ENCODE peak calls at places on chromosomes 1 and 21, in eight cellular contexts. U is GM06990, D is aorta, I is A549, A is foreskin fibroblast, S is neuronal stem cell, T is transverse colon, V is GM12865. L is an unnamed sample.

GRCh38 chr21:35051287-35051818 is 2.3 kb upstream of the RUNX1 start:
- DNase-seq in I (peak; percentile 79), T (peak; percentile 89), V (peak; percentile 58), A (peak; percentile 50), U (peak; percentile 74), S (peak; percentile 59), D (peak; percentile 93), L (peak; percentile 97)

GRCh38 chr1:23196627-23197328 is 20.5 kb downstream of the HTR1D start:
- DNase-seq in S (no peak), V (no peak), T (no peak), U (no peak), A (peak; percentile 84), D (no peak), I (peak; percentile 96), L (peak; percentile 77)

GRCh38 chr1:40413527-40414252 is 36.6 kb upstream of the ZFP69B start:
- DNase-seq in T (no peak), S (no peak), V (no peak), I (no peak), U (no peak), D (no peak), A (no peak), L (no peak)

GRCh38 chr1:74686941-74687340 is 13.3 kb upstream of the ERICH3 start:
- DNase-seq in S (no peak), U (no peak), V (no peak), I (no peak), D (no peak), T (no peak), A (no peak), L (no peak)

GRCh38 chr1:21289700-21290545 is at the start of gene ECE1:
- DNase-seq in S (no peak), D (peak; percentile 62), U (peak; percentile 60), A (peak; percentile 75), V (peak; percentile 47), I (peak; percentile 42), T (peak; percentile 69), L (peak; percentile 28)

GRCh38 chr1:209569445-209570207 is 13.9 kb upstream of the CAMK1G start:
- DNase-seq in D (peak; percentile 72), U (no peak), I (peak; percentile 84), S (peak; percentile 77), T (peak; percentile 82), V (peak; percentile 81), A (peak; percentile 89), L (peak; percentile 57)

GRCh38 chr1:92968138-92969032 is 7.1 kb upstream of the DIPK1A start:
- DNase-seq in A (peak; percentile 46), S (no peak), V (peak; percentile 69), I (no peak), D (no peak), U (no peak), T (no peak), L (no peak)

GRCh38 chr1:115538579-115538978 is 103.2 kb upstream of the VANGL1 start:
- DNase-seq in S (no peak), T (no peak), I (no peak), D (no peak), V (no peak), U (no peak), A (no peak), L (no peak)

GRCh38 chr1:150528196-150528595 is 12.6 kb downstream of the FALEC start:
- DNase-seq in A (peak; percentile 78), V (no peak), S (no peak), I (no peak), D (no peak), U (no peak), T (no peak), L (peak; percentile 42)

GRCh38 chr1:41578712-41579335 is 94.3 kb upstream of the EDN2 start:
- DNase-seq in D (no peak), T (no peak), I (peak; percentile 64), A (peak; percentile 37), V (no peak), U (no peak), S (no peak), L (no peak)

GRCh38 chr1:233289676-233290075 is 5.8 kb downstream of the PCNX2 start:
- DNase-seq in I (no peak), D (no peak), V (no peak), A (no peak), T (no peak), U (no peak), S (no peak), L (no peak)

DNA sequence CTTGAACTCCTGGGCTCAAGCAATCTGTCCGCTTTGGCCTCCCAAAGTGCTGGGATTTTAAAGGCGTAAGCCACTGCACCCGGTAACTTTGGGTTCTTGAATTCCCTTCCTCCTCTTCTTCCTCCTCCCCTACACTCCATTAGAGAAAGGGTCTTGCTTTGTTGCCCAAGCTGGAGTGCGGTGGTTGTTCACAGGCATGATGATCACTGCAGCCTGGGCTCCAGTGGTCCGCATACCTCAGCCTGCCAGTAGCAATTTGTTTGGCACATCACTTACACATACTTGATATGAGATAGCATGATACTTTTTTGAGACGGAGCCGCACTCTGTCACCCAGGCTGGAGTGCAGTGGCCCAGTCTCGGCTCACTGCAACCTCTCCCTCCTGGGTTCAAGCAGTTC is 2.2 kb downstream of the DEGS1 start:
- DNase-seq in S (no peak), I (no peak), V (peak; percentile 22), D (no peak), A (no peak), T (no peak), U (no peak), L (no peak)
- H3K4me3 ChIP-seq in S (no peak overlapping the region), I (no peak overlapping the region), V (peak overlapping the region; percentile 62), D (no peak overlapping the region), A (no peak overlapping the region), T (peak overlapping the region; percentile 67), U (peak overlapping the region; percentile 2), L (peak overlapping the region; percentile 94)

GRCh38 chr1:218348628-218349185 is 3.6 kb downstream of the TGFB2 start:
- DNase-seq in S (no peak), T (no peak), A (no peak), U (no peak), D (no peak), V (no peak), I (no peak), L (no peak)

GRCh38 chr1:218350909-218351616 is 5.9 kb downstream of the TGFB2 start:
- DNase-seq in V (no peak), S (no peak), T (no peak), A (peak; percentile 43), I (no peak), U (no peak), D (no peak), L (peak; percentile 31)

GRCh38 chr1:218347713-218348627 is 2.8 kb downstream of the TGFB2 start:
- DNase-seq in A (peak; percentile 27), V (no peak), D (no peak), U (no peak), T (no peak), S (no peak), I (peak; percentile 84), L (no peak)

GRCh38 chr1:218350022-218350525 is 4.9 kb downstream of the TGFB2 start:
- DNase-seq in V (no peak), S (no peak), I (no peak), T (no peak), U (no peak), A (no peak), D (no peak), L (no peak)

DNA sequence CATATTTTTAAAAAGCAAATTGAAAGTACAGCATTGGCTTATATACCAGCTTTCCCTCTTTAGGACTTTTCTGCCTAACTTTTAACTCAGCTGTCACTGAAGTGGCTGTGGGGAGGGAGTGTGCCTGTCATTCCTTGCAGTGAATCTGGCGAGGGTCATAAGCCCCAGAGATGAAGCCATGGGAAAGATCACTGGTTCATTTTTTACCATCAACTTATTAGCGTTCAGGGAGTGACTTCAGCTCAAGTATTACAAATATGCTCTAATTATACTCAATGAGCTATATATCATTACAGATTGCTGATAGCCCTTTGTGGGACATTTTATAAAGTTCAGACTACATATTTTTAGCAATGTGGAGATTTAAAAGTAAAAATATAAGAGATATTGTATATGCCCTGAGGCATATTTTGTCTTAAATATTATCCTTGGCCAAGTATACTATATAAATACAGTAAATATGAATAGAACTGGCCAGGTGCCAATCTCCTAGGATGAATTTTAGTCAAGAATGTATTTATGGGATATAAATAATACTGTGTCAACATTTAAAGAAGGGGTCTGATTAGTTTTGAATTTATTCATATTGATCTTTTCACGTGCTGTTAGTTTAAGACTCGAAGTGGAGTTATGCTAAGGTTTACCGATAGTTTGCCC is 4.4 kb downstream of the TGFB2 start:
- DNase-seq in S (no peak), D (no peak), T (no peak), U (no peak), I (no peak), A (no peak), V (no peak), L (no peak)
- H3K4me3 ChIP-seq in S (no peak overlapping the region), D (peak overlapping the region; percentile 19), T (no peak overlapping the region), U (no peak overlapping the region), I (peak overlapping the region; percentile 83), A (no peak overlapping the region), V (no peak overlapping the region), L (no peak overlapping the region)

DNA sequence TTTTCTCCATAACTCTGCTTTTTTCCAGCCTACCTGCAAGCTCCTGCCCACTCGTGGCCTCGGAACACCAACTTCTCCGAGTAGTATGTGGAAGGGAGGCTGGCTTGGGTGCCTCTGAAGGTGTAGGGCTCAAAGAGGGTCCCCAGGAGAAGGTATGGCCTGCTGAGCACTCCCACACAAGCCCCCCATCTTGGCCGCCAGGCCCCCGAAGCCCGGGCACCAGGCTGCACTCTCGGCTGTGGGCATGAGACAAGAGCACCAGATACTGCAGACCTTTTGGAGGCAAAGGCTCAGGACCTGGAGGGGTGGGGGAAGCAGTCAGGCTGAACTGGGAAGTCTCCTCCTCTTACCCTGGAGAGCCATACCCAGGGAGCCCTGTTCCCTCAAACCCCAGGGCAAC is 1.7 kb downstream of the ZNF692 start:
- DNase-seq in V (no peak), S (no peak), T (no peak), D (no peak), A (no peak), I (no peak), U (no peak), L (no peak)
- H3K4me3 ChIP-seq in V (peak overlapping the region; percentile 79), S (peak overlapping the region; percentile 78), T (no peak overlapping the region), D (no peak overlapping the region), A (no peak overlapping the region), I (peak overlapping the region; percentile 77), U (peak overlapping the region; percentile 86), L (peak overlapping the region; percentile 74)

GRCh38 chr1:24963943-24964677 is 34.0 kb upstream of the RUNX3 start:
- DNase-seq in D (no peak), A (no peak), U (no peak), S (no peak), I (no peak), T (no peak), V (no peak), L (no peak)
- H3K4me3 ChIP-seq in D (no peak overlapping the region), A (no peak overlapping the region), U (peak overlapping the region; percentile 87), S (no peak overlapping the region), I (no peak overlapping the region), T (peak overlapping the region; percentile 32), V (peak overlapping the region; percentile 67), L (peak overlapping the region; percentile 31)

DNA sequence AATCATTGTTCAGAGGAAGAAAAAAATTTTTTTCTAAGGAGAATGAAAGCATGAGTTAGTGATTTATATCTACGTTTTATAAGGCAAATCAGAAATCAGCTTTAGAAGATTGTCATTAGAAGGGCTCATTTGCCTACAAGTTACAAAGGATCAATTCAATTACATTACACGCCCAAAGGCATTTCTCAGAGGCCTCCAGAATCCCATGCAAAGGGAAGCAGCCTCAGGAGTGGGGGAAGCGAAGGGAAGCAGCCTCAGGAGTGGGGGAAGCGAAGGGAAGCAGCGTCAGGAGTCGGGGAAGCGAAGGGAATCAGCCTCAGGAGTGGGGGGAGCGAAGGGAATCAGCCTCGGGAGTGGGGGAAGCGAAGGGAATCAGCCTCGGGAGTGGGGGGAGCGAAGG is 206.2 kb downstream of the GREM2 start:
- DNase-seq in T (no peak), I (no peak), U (no peak), D (no peak), A (no peak), V (no peak), S (peak; percentile 8), L (no peak)
- H3K4me3 ChIP-seq in T (no peak overlapping the region), I (no peak overlapping the region), U (no peak overlapping the region), D (no peak overlapping the region), A (no peak overlapping the region), V (no peak overlapping the region), S (peak overlapping the region; percentile 72), L (no peak overlapping the region)